ENCODE peak calls at places on chromosomes 4 and X, in nine cellular contexts. E is stomach, V is ovary, I is heart left ventricle, R is esophagus squamous epithelium, U is aorta, B is neuronal stem cell, S is tibial nerve, D is testis. Q is an unnamed sample.

GRCh38 chrX:64394059-64394873 is 986 bp downstream of the MTMR8 start:
- DNase-seq in E (no peak), V (no peak), I (no peak), R (no peak), U (no peak), B (no peak), S (no peak), D (no peak), Q (no peak)

GRCh38 chrX:10769696-10770619 is 149.6 kb upstream of the MID1 start:
- DNase-seq in E (no peak), V (no peak), I (no peak), R (no peak), U (no peak), B (peak; percentile 33), S (no peak), D (no peak), Q (peak; percentile 23)

GRCh38 chrX:118593407-118593806 is 97.8 kb downstream of the DOCK11 start:
- DNase-seq in E (no peak), V (no peak), I (no peak), R (no peak), U (no peak), B (no peak), S (no peak), D (no peak), Q (no peak)

GRCh38 chr4:105145913-105146285 is 777 bp upstream of the TET2 start:
- DNase-seq in E (no peak), V (no peak), I (peak; percentile 59), R (peak; percentile 2), U (peak; percentile 81), B (peak; percentile 17), S (no peak), D (peak; percentile 40), Q (peak; percentile 14)

GRCh38 chr4:138650917-138651564 is 364.5 kb upstream of the NOCT start:
- DNase-seq in E (no peak), V (no peak), I (no peak), R (no peak), U (no peak), B (no peak), S (no peak), D (no peak), Q (peak; percentile 87)

GRCh38 chrX:46722742-46723568 is 36.0 kb downstream of the SLC9A7 start:
- DNase-seq in E (no peak), V (no peak), I (no peak), R (no peak), U (no peak), B (no peak), S (no peak), D (no peak), Q (no peak)

GRCh38 chrX:110081740-110082139 is 78.8 kb downstream of the TMEM164 start:
- DNase-seq in E (peak; percentile 39), V (peak; percentile 54), I (no peak), R (no peak), U (no peak), B (no peak), S (no peak), D (no peak), Q (no peak)

GRCh38 chrX:118839334-118839958 is 15.8 kb downstream of the ZCCHC12 start:
- DNase-seq in E (peak; percentile 72), V (peak; percentile 81), I (peak; percentile 90), R (no peak), U (peak; percentile 93), B (peak; percentile 62), S (peak; percentile 57), D (peak; percentile 92), Q (peak; percentile 71)

GRCh38 chrX:78747471-78747870 is at the start of gene LPAR4:
- DNase-seq in E (no peak), V (no peak), I (no peak), R (no peak), U (no peak), B (peak; percentile 69), S (no peak), D (peak; percentile 13), Q (peak; percentile 49)

DNA sequence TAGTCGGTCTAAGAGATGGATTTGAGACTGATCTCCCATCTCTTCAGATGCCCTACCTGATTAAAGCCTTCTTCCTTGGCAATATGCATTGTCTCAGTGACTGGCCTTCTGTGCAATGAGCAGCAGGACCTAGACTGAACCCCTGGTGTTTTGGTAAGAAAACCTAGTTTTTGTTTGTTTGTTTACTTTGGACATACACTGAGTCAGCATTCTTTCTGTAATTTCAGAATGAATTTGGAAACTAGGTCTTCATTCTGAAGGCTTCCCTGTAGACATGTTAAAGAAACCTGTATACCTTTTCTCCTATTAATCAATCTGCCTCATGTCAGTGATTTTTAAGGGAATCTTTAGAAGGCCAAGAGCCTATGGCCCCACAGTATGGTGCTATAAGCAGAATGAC is 597.5 kb upstream of the HTR2C start:
- DNase-seq in E (no peak), V (no peak), I (no peak), R (no peak), U (no peak), B (no peak), S (no peak), D (no peak), Q (no peak)
- H3K4me1 ChIP-seq in E (no peaks in the 10 kb centered on the region), V (no peaks in the 10 kb centered on the region), I (no peaks in the 10 kb centered on the region), R (no peaks in the 10 kb centered on the region), U (no peaks in the 10 kb centered on the region), B (no peaks in the 10 kb centered on the region), S (no peaks in the 10 kb centered on the region), D (no peaks in the 10 kb centered on the region), Q (peaks cover 5% of the 10 kb centered on the region)

DNA sequence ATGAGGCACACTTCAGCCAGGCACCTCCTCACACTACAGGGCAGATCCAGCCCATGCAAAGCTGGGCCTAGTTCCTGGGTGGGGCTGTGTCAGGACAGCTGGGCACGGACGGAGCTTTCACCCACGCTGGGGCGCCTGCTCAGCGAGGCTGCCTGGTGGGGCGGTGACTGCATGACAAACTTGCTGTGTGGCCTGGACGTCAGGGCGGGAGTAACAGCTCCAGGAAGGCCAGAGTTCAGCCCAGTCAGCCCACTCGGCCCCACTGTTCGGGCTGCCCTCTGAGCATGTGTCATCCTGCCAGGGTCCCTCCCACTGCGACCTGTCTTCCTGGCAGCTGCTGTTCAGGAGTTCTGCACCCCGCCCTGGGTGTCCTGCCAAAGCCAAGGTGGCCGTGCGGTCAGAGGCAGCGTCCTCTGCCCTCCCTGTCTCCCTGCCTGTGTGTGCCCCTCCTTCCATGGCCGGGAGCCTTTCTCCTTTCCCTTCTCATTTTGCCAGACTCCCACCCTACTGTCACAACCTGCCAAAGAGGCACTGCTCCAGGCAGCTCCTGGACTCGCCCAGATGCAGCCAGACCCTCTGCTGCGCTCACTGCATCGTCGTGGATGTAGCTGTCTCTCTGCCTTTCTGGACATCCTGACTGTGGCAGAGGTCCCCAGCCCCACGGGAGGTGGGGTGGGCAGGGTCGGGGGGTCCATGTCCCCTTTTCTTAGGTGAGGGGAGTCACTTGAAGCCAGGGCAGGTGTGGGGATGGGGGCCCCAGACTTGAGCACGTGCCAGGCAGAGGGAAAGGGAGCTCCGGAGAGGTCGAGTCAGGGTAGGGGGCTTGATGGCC is 33.0 kb upstream of the KIAA0232 start:
- DNase-seq in E (peak; percentile 85), V (peak; percentile 52), I (peak; percentile 73), R (peak; percentile 30), U (peak; percentile 91), B (no peak), S (peak; percentile 76), D (peak; percentile 56), Q (no peak)
- H3K27ac ChIP-seq in E (peak overlapping the region; percentile 86), V (no peak overlapping the region), I (no peak overlapping the region), R (peak overlapping the region; percentile 89), U (no peak overlapping the region), B (no peak overlapping the region), S (peak overlapping the region; percentile 77), D (no peak overlapping the region), Q (no peak overlapping the region)

GRCh38 chr4:88008133-88008621 is 742 bp downstream of the PKD2 start:
- DNase-seq in E (peak; percentile 27), V (peak; percentile 60), I (peak; percentile 67), R (no peak), U (peak; percentile 80), B (peak; percentile 44), S (no peak), D (peak; percentile 58), Q (peak; percentile 60)

GRCh38 chr4:88008624-88009235 is 1.3 kb downstream of the PKD2 start:
- DNase-seq in E (no peak), V (no peak), I (no peak), R (no peak), U (no peak), B (no peak), S (no peak), D (no peak), Q (peak; percentile 26)

GRCh38 chr4:88007304-88008132 is at the start of gene PKD2:
- DNase-seq in E (peak; percentile 82), V (peak; percentile 93), I (peak; percentile 94), R (no peak), U (peak; percentile 98), B (peak; percentile 76), S (peak; percentile 77), D (peak; percentile 89), Q (peak; percentile 83)

GRCh38 chr4:88010921-88011320 is 3.5 kb downstream of the PKD2 start:
- DNase-seq in E (no peak), V (no peak), I (no peak), R (no peak), U (no peak), B (no peak), S (no peak), D (no peak), Q (no peak)

DNA sequence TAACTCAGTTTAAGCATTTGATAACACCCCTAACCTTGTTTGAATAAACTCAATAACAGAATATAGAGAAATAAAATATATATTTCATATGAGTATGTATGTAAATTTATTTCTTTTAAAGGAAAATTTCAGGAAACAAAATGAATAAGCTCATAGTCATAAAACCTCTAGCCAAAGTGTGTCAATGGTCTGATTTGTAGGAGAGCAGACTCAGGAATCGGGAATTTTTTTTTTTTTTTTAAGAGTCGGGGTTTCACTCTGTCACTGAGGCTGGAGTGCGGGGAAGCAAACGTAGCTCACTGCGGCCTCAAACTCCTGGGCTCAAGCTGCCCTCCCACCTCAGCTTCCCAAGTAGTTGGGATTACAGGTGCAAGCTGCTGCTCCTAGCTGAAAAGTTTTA is 2.4 kb downstream of the PKD2 start:
- DNase-seq in E (no peak), V (no peak), I (no peak), R (no peak), U (no peak), B (no peak), S (no peak), D (no peak), Q (no peak)
- H3K4me1 ChIP-seq in E (peaks cover 6% of the 10 kb centered on the region), V (peaks cover 1% of the 10 kb centered on the region), I (peaks cover 52% of the 10 kb centered on the region), R (peaks cover 69% of the 10 kb centered on the region), U (peaks cover 2% of the 10 kb centered on the region), B (peaks cover 5% of the 10 kb centered on the region), S (peaks cover 5% of the 10 kb centered on the region), D (peaks cover 8% of the 10 kb centered on the region), Q (peaks cover 13% of the 10 kb centered on the region)

GRCh38 chr4:38951598-38951997 is 80.6 kb downstream of the TMEM156 start:
- DNase-seq in E (no peak), V (no peak), I (no peak), R (no peak), U (no peak), B (no peak), S (no peak), D (no peak), Q (no peak)

GRCh38 chr4:38949416-38950051 is 81.9 kb downstream of the FAM114A1 start:
- DNase-seq in E (no peak), V (no peak), I (no peak), R (no peak), U (no peak), B (no peak), S (no peak), D (no peak), Q (no peak)

GRCh38 chr4:38950734-38951133 is 81.5 kb downstream of the TMEM156 start:
- DNase-seq in E (no peak), V (no peak), I (no peak), R (no peak), U (no peak), B (no peak), S (no peak), D (no peak), Q (no peak)

GRCh38 chr4:38948551-38948950 is 80.9 kb downstream of the FAM114A1 start:
- DNase-seq in E (no peak), V (peak; percentile 63), I (no peak), R (no peak), U (no peak), B (no peak), S (peak; percentile 28), D (peak; percentile 23), Q (no peak)

GRCh38 chr4:38950159-38950558 is 82.0 kb downstream of the TMEM156 start:
- DNase-seq in E (no peak), V (no peak), I (no peak), R (no peak), U (no peak), B (no peak), S (no peak), D (no peak), Q (no peak)
- H3K27ac ChIP-seq in E (peak overlapping the region; percentile 14), V (no peak overlapping the region), I (no peak overlapping the region), R (peak overlapping the region; percentile 69), U (no peak overlapping the region), B (no peak overlapping the region), S (no peak overlapping the region), D (no peak overlapping the region), Q (no peak overlapping the region)

Q was measured in cardiac muscle cell.